ENCODE peak calls at places on chromosomes 2 and 18, in five cellular contexts. F is sigmoid colon; W is A172; I is stimulated activated CD8-positive, alpha-beta memory T cell treated with anti-CD3 and anti-CD28 coated beads, Interleukin-4, amount 100 ng/mL, for 24 hours; M is kidney tubule cell. D is an unnamed sample.

GRCh38 chr2:180472133-180472532 is 465.0 kb upstream of the CWC22 start:
- DNase-seq in F (no peak), W (no peak), I (no peak), M (no peak), D (no peak)

GRCh38 chr2:220227272-220227920 is 600.0 kb downstream of the SLC4A3 start:
- DNase-seq in F (no peak), W (peak), I (no peak), M (peak), D (no peak)

GRCh38 chr2:58027029-58027428 is 19.6 kb upstream of the VRK2 start:
- DNase-seq in F (no peak), W (no peak), I (no peak), M (no peak), D (no peak)

GRCh38 chr2:229417176-229417575 is 146.1 kb upstream of the PID1 start:
- DNase-seq in F (no peak), W (no peak), I (no peak), M (no peak), D (no peak)

GRCh38 chr2:240988571-240989271 is 9.7 kb upstream of the SNED1 start:
- DNase-seq in F (peak), W (no peak), I (no peak), M (no peak), D (no peak)

GRCh38 chr2:110114007-110114591 is 1.5 kb downstream of the MALL start:
- DNase-seq in F (no peak), W (peak), I (no peak), M (peak), D (no peak)

GRCh38 chr2:239305222-239305575 is 95.6 kb downstream of the HDAC4 start:
- DNase-seq in F (peak), W (no peak), I (no peak), M (no peak), D (no peak)

GRCh38 chr2:159290289-159290907 is 3.9 kb upstream of the WDSUB1 start:
- DNase-seq in F (no peak), W (peak), I (no peak), M (peak), D (no peak)

GRCh38 chr2:239870276-239870675 is 154.9 kb downstream of the NDUFA10 start:
- DNase-seq in F (no peak), W (no peak), I (no peak), M (no peak), D (no peak)

GRCh38 chr18:27185025-27185763 is at the start of gene CHST9:
- DNase-seq in F (no peak), W (no peak), I (no peak), M (peak), D (no peak)

GRCh38 chr2:174176898-174177297 is 71.4 kb downstream of the OLA1 start:
- DNase-seq in F (no peak), W (peak), I (no peak), M (peak), D (no peak)

GRCh38 chr2:238657132-238658053 is 190.5 kb upstream of the TWIST2 start:
- DNase-seq in F (no peak), W (no peak), I (no peak), M (no peak), D (no peak)

GRCh38 chr2:208407667-208408066 is 1.1 kb downstream of the PTH2R start:
- DNase-seq in F (no peak), W (no peak), I (no peak), M (peak), D (no peak)

GRCh38 chr2:210663574-210663973 is 107.2 kb downstream of the CPS1 start:
- DNase-seq in F (no peak), W (no peak), I (no peak), M (peak), D (no peak)

GRCh38 chr2:218152172-218152571 is 14.6 kb downstream of the CXCR1 start:
- DNase-seq in F (no peak), W (no peak), I (no peak), M (no peak), D (no peak)

GRCh38 chr18:13435596-13436333 is 217.2 kb downstream of the LDLRAD4 start:
- DNase-seq in F (peak), W (peak), I (no peak), M (peak), D (no peak)

GRCh38 chr2:239238839-239239606 is 161.8 kb downstream of the HDAC4 start:
- DNase-seq in F (peak), W (no peak), I (no peak), M (no peak), D (no peak)

GRCh38 chr2:42645551-42645950 is 77.1 kb downstream of the MTA3 start:
- DNase-seq in F (no peak), W (no peak), I (no peak), M (no peak), D (no peak)

GRCh38 chr2:20212871-20213503 is 11.9 kb downstream of the SDC1 start:
- DNase-seq in F (no peak), W (no peak), I (no peak), M (no peak), D (no peak)

GRCh38 chr18:6810191-6810590 is 80.7 kb downstream of the ARHGAP28 start:
- DNase-seq in F (no peak), W (no peak), I (no peak), M (peak), D (no peak)

GRCh38 chr2:44130441-44130840 is 38.2 kb upstream of the PPM1B start:
- DNase-seq in F (no peak), W (peak), I (no peak), M (peak), D (no peak)

GRCh38 chr2:7516447-7517121 is 599.4 kb downstream of the RNF144A start:
- DNase-seq in F (no peak), W (no peak), I (no peak), M (no peak), D (no peak)

GRCh38 chr2:48541696-48542389 is 11.9 kb downstream of the STON1 start:
- DNase-seq in F (no peak), W (no peak), I (no peak), M (no peak), D (no peak)